ENCODE peak calls at places on chromosome 1, in six cellular contexts. K is cardiac fibroblast, Z is fibroblast of pulmonary artery, R is heart right ventricle, Y is spleen, I is HFF-Myc. W is an unnamed sample.

GRCh38 chr1:99886841-99887240 is 36.7 kb downstream of the AGL start:
- DNase-seq in I (no peak), Y (no peak), Z (peak), R (no peak), K (peak), W (peak)

GRCh38 chr1:11227106-11228077 is 35.0 kb downstream of the MTOR start:
- DNase-seq in Y (no peak), R (no peak), K (no peak), I (no peak), Z (no peak), W (no peak)

GRCh38 chr1:74368335-74368734 is 133.1 kb downstream of the TNNI3K start:
- DNase-seq in I (no peak), K (no peak), R (no peak), Z (no peak), Y (no peak), W (no peak)

GRCh38 chr1:244352156-244352830 is 99.4 kb downstream of the ADSS2 start:
- DNase-seq in R (no peak), K (no peak), Y (no peak), I (no peak), Z (no peak), W (no peak)

GRCh38 chr1:222620566-222620965 is 2.7 kb downstream of the MIA3 start:
- DNase-seq in Y (no peak), I (no peak), R (no peak), K (no peak), Z (no peak), W (no peak)

GRCh38 chr1:6294080-6294867 is 33.4 kb upstream of the GPR153 start:
- DNase-seq in I (no peak), Z (no peak), Y (no peak), K (no peak), R (no peak), W (no peak)

GRCh38 chr1:173422456-173422976 is 54.6 kb upstream of the PRDX6 start:
- DNase-seq in I (no peak), R (peak), Z (no peak), Y (no peak), K (no peak), W (no peak)

GRCh38 chr1:101237229-101237837 is 514 bp downstream of the S1PR1 start:
- DNase-seq in Z (peak), R (no peak), I (no peak), Y (no peak), K (peak), W (peak)

GRCh38 chr1:41448831-41449230 is 35.7 kb downstream of the EDN2 start:
- DNase-seq in R (no peak), Z (no peak), I (no peak), K (no peak), Y (no peak), W (no peak)

GRCh38 chr1:178134061-178134460 is 40.2 kb downstream of the RASAL2 start:
- DNase-seq in R (peak), Z (peak), I (peak), K (peak), Y (no peak), W (peak)

GRCh38 chr1:208917719-208918118 is 665.8 kb upstream of the CAMK1G start:
- DNase-seq in R (no peak), I (no peak), Z (no peak), Y (no peak), K (no peak), W (no peak)

GRCh38 chr1:29519108-29519507 is 282.8 kb downstream of the PTPRU start:
- DNase-seq in Z (no peak), K (no peak), Y (peak), R (no peak), I (no peak), W (no peak)

GRCh38 chr1:219105893-219106292 is 67.8 kb upstream of the LYPLAL1 start:
- DNase-seq in Y (no peak), I (no peak), R (no peak), Z (no peak), K (no peak), W (no peak)

GRCh38 chr1:32240140-32240951 is 6.7 kb upstream of the FAM167B start:
- DNase-seq in R (peak), I (no peak), Y (peak), Z (peak), K (peak), W (peak)
- TF ChIP-seq CTCF in R (peak), I (no peak), Y (peak), Z (peak), K (peak), W (peak)

GRCh38 chr1:26959270-26959669 is 998 bp downstream of the KDF1 start:
- DNase-seq in Y (no peak), Z (no peak), I (no peak), K (no peak), R (no peak), W (no peak)
- H3K4me3 ChIP-seq in Y (peak), Z (no peak), I (no peak), K (no peak), R (no peak), W (no peak)

GRCh38 chr1:39266792-39267191 is 62.3 kb downstream of the MACF1 start:
- DNase-seq in K (no peak), Z (no peak), I (no peak), Y (no peak), R (no peak), W (no peak)

GRCh38 chr1:39269349-39269748 is 64.9 kb downstream of the MACF1 start:
- DNase-seq in R (no peak), I (no peak), Y (no peak), Z (no peak), K (no peak), W (no peak)

GRCh38 chr1:39268112-39268581 is 63.7 kb downstream of the MACF1 start:
- DNase-seq in K (peak), Y (no peak), R (peak), Z (peak), I (peak), W (peak)

GRCh38 chr1:39268906-39269305 is 64.4 kb downstream of the MACF1 start:
- DNase-seq in Y (no peak), K (no peak), Z (no peak), I (no peak), R (no peak), W (no peak)

DNA sequence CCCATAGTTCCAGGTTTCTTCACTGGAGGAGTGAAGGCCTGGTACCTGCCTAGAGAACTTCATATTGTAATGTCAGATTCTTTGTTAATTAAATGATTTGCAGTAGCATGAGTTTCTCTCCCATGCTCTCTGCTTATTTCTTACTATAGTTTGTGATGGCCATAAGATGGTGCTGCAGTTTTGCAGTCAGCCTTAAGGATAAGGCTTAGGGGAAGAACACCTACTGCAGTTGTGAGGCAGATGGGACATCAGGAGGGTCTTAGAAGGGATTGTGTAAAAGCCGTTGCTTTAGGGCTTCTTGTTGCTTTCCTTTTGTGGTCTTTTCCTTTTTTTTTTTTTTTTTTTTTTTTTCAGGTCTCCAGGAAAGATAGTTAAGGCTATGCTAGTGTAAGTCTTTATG is 61.8 kb downstream of the MACF1 start:
- DNase-seq in R (no peak), Z (peak), I (no peak), K (peak), Y (no peak), W (no peak)
- TF ChIP-seq CTCF in R (no peak), Z (peak), I (peak), K (no peak), Y (no peak), W (peak)

DNA sequence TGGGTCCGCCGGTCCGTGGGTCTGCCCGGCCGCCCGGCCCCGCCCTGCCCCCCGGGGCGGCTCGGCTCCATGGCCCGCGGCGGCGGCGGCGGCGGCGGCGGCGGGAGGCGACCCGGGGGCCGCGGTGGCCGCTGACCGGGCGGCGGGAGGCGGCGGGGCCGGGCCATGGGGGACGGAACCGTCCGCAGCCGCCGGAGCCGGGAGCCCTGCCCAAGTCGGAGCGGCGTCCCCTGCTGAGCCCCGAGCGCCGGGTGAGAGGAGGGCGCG is 184 bp downstream of the B4GALT2 start:
- DNase-seq in Y (no peak), R (no peak), Z (no peak), I (no peak), K (no peak), W (no peak)
- H3K4me3 ChIP-seq in Y (peak), R (peak), Z (peak), I (peak), K (peak), W (peak)

W was measured in astrocyte of the spinal cord.